ENCODE peak calls at places on chromosome 18, in five cellular contexts. One of them, this sample, is unnamed.

GRCh38 chr18:22844184-22844583 is 88.9 kb upstream of the RBBP8 start:
- DNase-seq in neural progenitor cell: no peak
- DNase-seq in GM12878: no peak
- DNase-seq in dorsolateral prefrontal cortex: no peak
- DNase-seq in heart right ventricle: no peak
- DNase-seq in this sample: no peak

GRCh38 chr18:36300211-36300610 is 2.7 kb downstream of the FHOD3 start:
- DNase-seq in GM12878: no peak
- DNase-seq in neural progenitor cell: no peak
- DNase-seq in heart right ventricle: no peak
- DNase-seq in dorsolateral prefrontal cortex: no peak
- DNase-seq in this sample: no peak

GRCh38 chr18:54532222-54532621 is 58.8 kb upstream of the DYNAP start:
- DNase-seq in GM12878: no peak
- DNase-seq in dorsolateral prefrontal cortex: no peak
- DNase-seq in neural progenitor cell: no peak
- DNase-seq in heart right ventricle: no peak
- DNase-seq in this sample: no peak

GRCh38 chr18:26655010-26655613 is 106.8 kb upstream of the KCTD1 start:
- DNase-seq in dorsolateral prefrontal cortex: no peak
- DNase-seq in neural progenitor cell: no peak
- DNase-seq in GM12878: no peak
- DNase-seq in heart right ventricle: no peak
- DNase-seq in this sample: no peak

GRCh38 chr18:50396005-50396404 is 21.2 kb downstream of the SKA1 start:
- DNase-seq in heart right ventricle: no peak
- DNase-seq in GM12878: no peak
- DNase-seq in neural progenitor cell: no peak
- DNase-seq in dorsolateral prefrontal cortex: no peak
- DNase-seq in this sample: no peak

GRCh38 chr18:55509631-55510372 is 78.2 kb downstream of the TCF4 start:
- DNase-seq in neural progenitor cell: no peak
- DNase-seq in dorsolateral prefrontal cortex: no peak
- DNase-seq in GM12878: peak; percentile 17
- DNase-seq in heart right ventricle: no peak
- DNase-seq in this sample: no peak

GRCh38 chr18:2932247-2933181 is 80.4 kb downstream of the LPIN2 start:
- DNase-seq in heart right ventricle: no peak
- DNase-seq in dorsolateral prefrontal cortex: no peak
- DNase-seq in neural progenitor cell: peak; percentile 80
- DNase-seq in GM12878: peak; percentile 23
- DNase-seq in this sample: no peak

GRCh38 chr18:52077251-52077983 is 262.6 kb upstream of the DCC start:
- DNase-seq in GM12878: no peak
- DNase-seq in neural progenitor cell: no peak
- DNase-seq in heart right ventricle: no peak
- DNase-seq in dorsolateral prefrontal cortex: no peak
- DNase-seq in this sample: no peak

GRCh38 chr18:26617151-26617554 is 68.8 kb upstream of the KCTD1 start:
- DNase-seq in dorsolateral prefrontal cortex: no peak
- DNase-seq in GM12878: no peak
- DNase-seq in heart right ventricle: no peak
- DNase-seq in neural progenitor cell: no peak
- DNase-seq in this sample: no peak

GRCh38 chr18:62420151-62420512 is 95.0 kb downstream of the TNFRSF11A start:
- DNase-seq in heart right ventricle: no peak
- DNase-seq in dorsolateral prefrontal cortex: no peak
- DNase-seq in neural progenitor cell: no peak
- DNase-seq in GM12878: no peak
- DNase-seq in this sample: peak; percentile 46

GRCh38 chr18:76619342-76620315 is 124.6 kb upstream of the ZNF516 start:
- DNase-seq in dorsolateral prefrontal cortex: no peak
- DNase-seq in neural progenitor cell: peak; percentile 78
- DNase-seq in heart right ventricle: peak; percentile 54
- DNase-seq in GM12878: no peak
- DNase-seq in this sample: peak; percentile 66

GRCh38 chr18:830315-830901 is 18.4 kb upstream of the YES1 start:
- DNase-seq in GM12878: no peak
- DNase-seq in dorsolateral prefrontal cortex: no peak
- DNase-seq in neural progenitor cell: peak; percentile 39
- DNase-seq in heart right ventricle: no peak
- DNase-seq in this sample: no peak

GRCh38 chr18:44826418-44827259 is 146.0 kb downstream of the SETBP1 start:
- DNase-seq in neural progenitor cell: peak; percentile 77
- DNase-seq in dorsolateral prefrontal cortex: peak; percentile 51
- DNase-seq in GM12878: no peak
- DNase-seq in heart right ventricle: no peak
- DNase-seq in this sample: peak; percentile 85

GRCh38 chr18:26709897-26710296 is 155.6 kb downstream of the AQP4 start:
- DNase-seq in dorsolateral prefrontal cortex: no peak
- DNase-seq in heart right ventricle: no peak
- DNase-seq in GM12878: no peak
- DNase-seq in neural progenitor cell: no peak
- DNase-seq in this sample: no peak

GRCh38 chr18:76578571-76579300 is 83.7 kb upstream of the ZNF516 start:
- DNase-seq in neural progenitor cell: no peak
- DNase-seq in GM12878: no peak
- DNase-seq in heart right ventricle: no peak
- DNase-seq in dorsolateral prefrontal cortex: no peak
- DNase-seq in this sample: no peak

GRCh38 chr18:54689319-54689718 is 98.3 kb downstream of the DYNAP start:
- DNase-seq in GM12878: no peak
- DNase-seq in neural progenitor cell: no peak
- DNase-seq in heart right ventricle: no peak
- DNase-seq in dorsolateral prefrontal cortex: no peak
- DNase-seq in this sample: no peak

GRCh38 chr18:63869374-63869773 is 18.1 kb upstream of the SERPINB2 start:
- DNase-seq in dorsolateral prefrontal cortex: no peak
- DNase-seq in heart right ventricle: no peak
- DNase-seq in neural progenitor cell: no peak
- DNase-seq in GM12878: no peak
- DNase-seq in this sample: no peak

GRCh38 chr18:63868546-63868945 is 19.0 kb upstream of the SERPINB2 start:
- DNase-seq in heart right ventricle: no peak
- DNase-seq in GM12878: no peak
- DNase-seq in dorsolateral prefrontal cortex: no peak
- DNase-seq in neural progenitor cell: no peak
- DNase-seq in this sample: no peak

GRCh38 chr18:63872586-63872985 is 14.9 kb upstream of the SERPINB2 start:
- DNase-seq in dorsolateral prefrontal cortex: no peak
- DNase-seq in heart right ventricle: no peak
- DNase-seq in neural progenitor cell: no peak
- DNase-seq in GM12878: no peak
- DNase-seq in this sample: no peak

GRCh38 chr18:63869851-63870250 is 17.7 kb upstream of the SERPINB2 start:
- DNase-seq in dorsolateral prefrontal cortex: no peak
- DNase-seq in neural progenitor cell: no peak
- DNase-seq in GM12878: no peak
- DNase-seq in heart right ventricle: no peak
- DNase-seq in this sample: no peak

DNA sequence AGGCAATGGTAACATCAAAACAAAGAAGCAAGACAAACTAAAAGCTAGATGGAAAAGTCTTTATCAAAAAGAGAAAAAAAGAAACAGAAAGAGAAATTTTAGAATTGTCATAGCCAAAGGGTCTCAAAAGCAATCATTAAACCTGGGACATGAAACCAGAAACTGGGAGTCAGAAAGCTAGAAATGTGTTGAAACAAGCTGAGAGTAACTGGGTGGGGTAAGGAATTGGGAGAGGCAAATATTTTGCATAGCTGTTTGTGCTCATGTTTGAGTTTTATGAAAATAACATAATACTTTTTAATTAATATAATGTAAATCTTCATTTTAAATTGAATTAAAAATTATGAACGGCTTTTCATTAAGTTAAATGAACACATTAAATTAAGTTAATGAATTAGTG is 20.1 kb upstream of the SERPINB2 start:
- DNase-seq in neural progenitor cell: no peak
- DNase-seq in heart right ventricle: no peak
- DNase-seq in GM12878: no peak
- DNase-seq in dorsolateral prefrontal cortex: no peak
- DNase-seq in this sample: no peak
- H3K27ac ChIP-seq in neural progenitor cell: no peak overlapping the region
- H3K27ac ChIP-seq in heart right ventricle: no peak overlapping the region
- H3K27ac ChIP-seq in GM12878: no peak overlapping the region
- H3K27ac ChIP-seq in dorsolateral prefrontal cortex: no peak overlapping the region
- H3K27ac ChIP-seq in this sample: no peak overlapping the region

GRCh38 chr18:21052385-21052784 is 59.2 kb downstream of the ROCK1 start:
- DNase-seq in GM12878: no peak
- DNase-seq in heart right ventricle: no peak
- DNase-seq in neural progenitor cell: peak; percentile 3
- DNase-seq in dorsolateral prefrontal cortex: no peak
- DNase-seq in this sample: no peak

GRCh38 chr18:21056545-21056944 is 55.1 kb downstream of the ROCK1 start:
- DNase-seq in heart right ventricle: no peak
- DNase-seq in GM12878: no peak
- DNase-seq in dorsolateral prefrontal cortex: no peak
- DNase-seq in neural progenitor cell: no peak
- DNase-seq in this sample: no peak

GRCh38 chr18:21051615-21052014 is 60.0 kb downstream of the ROCK1 start:
- DNase-seq in GM12878: no peak
- DNase-seq in heart right ventricle: no peak
- DNase-seq in neural progenitor cell: no peak
- DNase-seq in dorsolateral prefrontal cortex: no peak
- DNase-seq in this sample: no peak

GRCh38 chr18:21054252-21054821 is 57.3 kb downstream of the ROCK1 start:
- DNase-seq in dorsolateral prefrontal cortex: no peak
- DNase-seq in neural progenitor cell: no peak
- DNase-seq in GM12878: no peak
- DNase-seq in heart right ventricle: no peak
- DNase-seq in this sample: no peak

DNA sequence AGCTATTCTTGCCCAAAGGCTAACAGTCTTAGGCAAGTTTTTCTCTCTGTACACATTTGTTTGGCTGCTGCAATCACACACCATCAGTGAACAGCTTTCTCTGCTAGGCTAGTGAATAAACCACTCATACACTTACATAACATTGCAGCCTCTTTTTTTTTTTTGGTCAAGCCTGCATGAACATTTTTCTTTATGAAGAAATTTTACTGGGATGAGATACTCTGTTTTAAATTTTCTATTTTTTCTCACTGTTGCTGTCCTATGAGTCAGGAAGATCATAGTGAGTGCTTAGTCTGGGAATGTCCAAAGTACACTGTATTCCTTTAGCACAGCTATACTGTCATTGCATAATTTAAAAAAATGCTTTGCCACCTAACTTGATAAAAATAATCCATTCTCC is 58.5 kb downstream of the ROCK1 start:
- DNase-seq in GM12878: no peak
- DNase-seq in dorsolateral prefrontal cortex: no peak
- DNase-seq in heart right ventricle: no peak
- DNase-seq in neural progenitor cell: no peak
- DNase-seq in this sample: no peak
- H3K27ac ChIP-seq in GM12878: no peak overlapping the region
- H3K27ac ChIP-seq in dorsolateral prefrontal cortex: peak overlapping the region; percentile 85
- H3K27ac ChIP-seq in heart right ventricle: no peak overlapping the region
- H3K27ac ChIP-seq in neural progenitor cell: no peak overlapping the region
- H3K27ac ChIP-seq in this sample: peak overlapping the region; percentile 52

GRCh38 chr18:10477863-10478260 is 23.4 kb downstream of the APCDD1 start:
- DNase-seq in GM12878: no peak
- DNase-seq in neural progenitor cell: no peak
- DNase-seq in heart right ventricle: no peak
- DNase-seq in dorsolateral prefrontal cortex: no peak
- DNase-seq in this sample: no peak

GRCh38 chr18:10477121-10477862 is 22.9 kb downstream of the APCDD1 start:
- DNase-seq in dorsolateral prefrontal cortex: no peak
- DNase-seq in neural progenitor cell: no peak
- DNase-seq in heart right ventricle: no peak
- DNase-seq in GM12878: no peak
- DNase-seq in this sample: no peak

GRCh38 chr18:10474309-10474708 is 19.9 kb downstream of the APCDD1 start:
- DNase-seq in GM12878: no peak
- DNase-seq in neural progenitor cell: no peak
- DNase-seq in heart right ventricle: no peak
- DNase-seq in dorsolateral prefrontal cortex: no peak
- DNase-seq in this sample: no peak

GRCh38 chr18:10476430-10476829 is 22.0 kb downstream of the APCDD1 start:
- DNase-seq in dorsolateral prefrontal cortex: no peak
- DNase-seq in heart right ventricle: no peak
- DNase-seq in GM12878: no peak
- DNase-seq in neural progenitor cell: no peak
- DNase-seq in this sample: no peak

DNA sequence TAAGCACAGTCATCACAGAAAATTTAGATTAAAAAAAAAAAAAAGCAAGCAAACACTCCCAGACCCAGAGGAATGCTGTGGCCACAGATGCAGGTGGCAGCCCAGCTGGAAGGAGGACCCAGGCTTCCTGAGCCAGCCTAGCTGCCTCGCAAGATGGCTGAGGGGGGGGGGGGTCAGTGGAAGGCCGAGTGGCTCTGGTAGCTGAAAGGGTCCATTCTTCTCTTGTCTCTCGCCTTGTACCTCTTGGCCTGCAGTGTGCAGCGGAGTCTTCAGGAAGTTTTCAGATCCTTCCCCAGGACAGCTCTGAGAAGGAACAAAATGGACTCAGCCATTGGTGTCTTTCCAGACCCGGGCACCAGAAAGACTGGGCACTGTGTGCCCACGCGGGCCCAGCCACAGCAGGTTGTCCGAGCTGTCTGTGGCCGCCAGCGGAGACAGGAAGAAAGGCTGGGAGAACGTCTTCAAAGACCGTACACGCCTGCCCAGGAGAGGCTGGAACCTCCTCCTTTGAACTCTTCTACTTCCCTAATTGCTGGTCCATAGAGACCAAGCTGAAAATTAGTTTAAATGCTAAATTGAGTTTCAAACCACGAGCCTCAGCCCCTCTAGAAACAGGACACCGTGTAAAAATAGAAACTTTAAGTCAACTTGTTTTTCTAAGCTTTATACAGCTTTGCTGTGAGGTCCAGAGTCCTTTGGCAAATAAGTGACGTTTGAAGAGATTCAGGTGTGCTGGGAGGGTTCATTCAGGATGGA is 21.4 kb downstream of the APCDD1 start:
- DNase-seq in neural progenitor cell: no peak
- DNase-seq in GM12878: no peak
- DNase-seq in heart right ventricle: no peak
- DNase-seq in dorsolateral prefrontal cortex: no peak
- DNase-seq in this sample: no peak
- H3K27ac ChIP-seq in neural progenitor cell: no peak overlapping the region
- H3K27ac ChIP-seq in GM12878: no peak overlapping the region
- H3K27ac ChIP-seq in heart right ventricle: no peak overlapping the region
- H3K27ac ChIP-seq in dorsolateral prefrontal cortex: peak overlapping the region; percentile 70
- H3K27ac ChIP-seq in this sample: no peak overlapping the region

DNA sequence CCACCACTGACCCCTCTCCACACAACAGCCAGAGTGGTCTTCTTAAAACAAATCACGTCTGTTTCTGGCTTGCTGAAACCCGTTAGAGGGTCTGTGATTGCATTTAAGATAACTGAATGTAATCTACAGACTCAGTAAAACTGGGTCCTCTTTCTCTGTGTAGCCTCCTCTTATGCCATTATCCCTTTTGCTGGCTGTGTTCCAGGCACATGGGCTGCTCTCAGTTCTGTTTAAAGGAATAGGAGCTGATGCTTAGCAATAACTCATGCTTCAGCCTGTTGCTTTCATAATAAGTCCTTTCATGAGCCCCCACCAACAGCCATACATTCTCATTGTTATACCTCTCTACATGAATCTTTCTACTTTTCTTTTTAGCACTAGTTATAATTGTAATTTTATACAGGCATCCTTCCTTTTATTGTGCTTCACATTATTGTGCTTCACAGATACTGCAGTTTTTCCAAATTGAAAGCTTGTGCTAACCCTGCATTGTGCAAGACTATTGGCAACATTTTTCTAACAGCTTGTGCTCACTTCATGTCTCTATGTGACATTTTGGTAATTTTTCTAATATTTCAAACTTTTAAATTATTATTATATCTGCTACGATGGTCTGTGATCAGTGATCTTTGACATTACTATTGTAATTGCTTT is 782.6 kb downstream of the MBD2 start:
- DNase-seq in heart right ventricle: no peak
- DNase-seq in GM12878: no peak
- DNase-seq in dorsolateral prefrontal cortex: no peak
- DNase-seq in neural progenitor cell: no peak
- DNase-seq in this sample: no peak
- H3K27ac ChIP-seq in heart right ventricle: no peak overlapping the region
- H3K27ac ChIP-seq in GM12878: no peak overlapping the region
- H3K27ac ChIP-seq in dorsolateral prefrontal cortex: no peak overlapping the region
- H3K27ac ChIP-seq in neural progenitor cell: no peak overlapping the region
- H3K27ac ChIP-seq in this sample: no peak overlapping the region